ENCODE peak calls at places on chromosomes 5 and 9, in ten cellular contexts. X, L, G, M, S, H, W, E, C and P are unnamed samples.
A peak's percentile ranks its signal among the peaks of the same experiment; 100 is the strongest.

GRCh38 chr9:36815023-36815422 is 219.0 kb downstream of the PAX5 start:
- DNase-seq in X (no peak), L (no peak), G (no peak), M (no peak), S (no peak), H (no peak), W (no peak), E (no peak), C (no peak), P (no peak)

GRCh38 chr5:134082264-134082992 is 32.1 kb upstream of the TCF7 start:
- DNase-seq in X (no peak), L (no peak), G (no peak), M (no peak), S (no peak), H (no peak), W (no peak), E (no peak), C (no peak), P (no peak)

GRCh38 chr9:16158063-16158462 is 605.2 kb downstream of the CCDC171 start:
- DNase-seq in X (no peak), L (no peak), G (no peak), M (no peak), S (no peak), H (no peak), W (no peak), E (no peak), C (no peak), P (no peak)

GRCh38 chr5:167561796-167562195 is 729.6 kb upstream of the WWC1 start:
- DNase-seq in X (no peak), L (no peak), G (no peak), M (no peak), S (no peak), H (no peak), W (no peak), E (no peak), C (no peak), P (no peak)

GRCh38 chr9:137252555-137253506 is 1.7 kb downstream of the STPG3 start:
- DNase-seq in X (no peak), L (no peak), G (no peak), M (no peak), S (no peak), H (no peak), W (no peak), E (no peak), C (no peak), P (no peak)

GRCh38 chr5:84131372-84131771 is 253.3 kb downstream of the EDIL3 start:
- DNase-seq in X (no peak), L (no peak), G (peak; percentile 50), M (no peak), S (no peak), H (no peak), W (no peak), E (no peak), C (no peak), P (no peak)

GRCh38 chr9:36584626-36585460 is 12.1 kb downstream of the MELK start:
- DNase-seq in X (no peak), L (no peak), G (peak; percentile 56), M (no peak), S (no peak), H (no peak), W (peak; percentile 86), E (no peak), C (no peak), P (no peak)

GRCh38 chr5:139088024-139088423 is 110.1 kb downstream of the SIL1 start:
- DNase-seq in X (no peak), L (no peak), G (peak; percentile 49), M (no peak), S (no peak), H (no peak), W (peak; percentile 20), E (no peak), C (no peak), P (no peak)

GRCh38 chr9:3804148-3804547 is 278.3 kb upstream of the RFX3 start:
- DNase-seq in X (no peak), L (no peak), G (no peak), M (no peak), S (no peak), H (no peak), W (peak; percentile 51), E (no peak), C (no peak), P (no peak)

GRCh38 chr5:132422720-132423442 is 53.4 kb downstream of the SLC22A5 start:
- DNase-seq in X (no peak), L (peak; percentile 75), G (peak; percentile 45), M (peak; percentile 26), S (no peak), H (no peak), W (peak; percentile 56), E (peak; percentile 78), C (no peak), P (no peak)

GRCh38 chr9:97694768-97695167 is 2.4 kb downstream of the XPA start:
- DNase-seq in X (no peak), L (no peak), G (no peak), M (no peak), S (no peak), H (no peak), W (no peak), E (no peak), C (no peak), P (no peak)

GRCh38 chr5:181188700-181189362 is 16.2 kb downstream of the TRIM7 start:
- DNase-seq in X (no peak), L (peak; percentile 82), G (peak; percentile 93), M (peak; percentile 75), S (no peak), H (peak; percentile 85), W (peak; percentile 66), E (peak; percentile 81), C (peak; percentile 85), P (peak; percentile 68)

GRCh38 chr9:99607852-99608448 is 213.7 kb upstream of the NR4A3 start:
- DNase-seq in X (no peak), L (no peak), G (no peak), M (no peak), S (no peak), H (no peak), W (no peak), E (no peak), C (no peak), P (no peak)

GRCh38 chr5:72427488-72428437 is 79.4 kb downstream of the ZNF366 start:
- DNase-seq in X (no peak), L (no peak), G (no peak), M (no peak), S (no peak), H (no peak), W (peak; percentile 49), E (peak; percentile 57), C (no peak), P (no peak)

GRCh38 chr5:57503433-57503832 is 20.8 kb upstream of the ACTBL2 start:
- DNase-seq in X (no peak), L (no peak), G (no peak), M (no peak), S (no peak), H (no peak), W (no peak), E (no peak), C (no peak), P (no peak)

GRCh38 chr5:149979898-149980297 is 19.3 kb downstream of the SLC26A2 start:
- DNase-seq in X (no peak), L (no peak), G (no peak), M (no peak), S (no peak), H (no peak), W (no peak), E (no peak), C (no peak), P (no peak)

DNA sequence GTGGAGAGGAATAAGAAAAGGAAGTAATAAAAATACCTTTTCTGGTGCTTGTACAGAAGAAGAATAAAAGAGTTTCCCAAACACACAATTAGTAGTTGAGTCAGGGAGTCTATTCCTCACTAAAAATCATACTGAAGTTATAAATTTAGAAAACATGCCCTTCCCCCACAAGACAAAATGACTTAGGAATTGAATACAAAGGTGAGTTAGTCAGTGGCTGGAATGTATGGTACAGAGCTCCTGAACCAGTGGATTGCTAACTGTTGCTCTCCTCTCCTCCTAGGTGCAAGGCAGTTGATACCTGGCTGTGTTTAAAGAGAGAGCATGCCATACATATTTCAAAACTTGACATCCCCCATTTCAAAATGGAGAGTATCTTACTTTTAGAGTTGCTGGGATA is 1.9 kb downstream of the GDA start:
- DNase-seq in X (no peak), L (no peak), G (peak; percentile 53), M (no peak), S (no peak), H (no peak), W (no peak), E (no peak), C (no peak), P (no peak)
- H3K27ac ChIP-seq in X (no peak overlapping the region), L (no peak overlapping the region), G (peak overlapping the region; percentile 5), M (no peak overlapping the region), S (no peak overlapping the region), H (no peak overlapping the region), W (no peak overlapping the region), E (no peak overlapping the region), C (no peak overlapping the region), P (no peak overlapping the region)

DNA sequence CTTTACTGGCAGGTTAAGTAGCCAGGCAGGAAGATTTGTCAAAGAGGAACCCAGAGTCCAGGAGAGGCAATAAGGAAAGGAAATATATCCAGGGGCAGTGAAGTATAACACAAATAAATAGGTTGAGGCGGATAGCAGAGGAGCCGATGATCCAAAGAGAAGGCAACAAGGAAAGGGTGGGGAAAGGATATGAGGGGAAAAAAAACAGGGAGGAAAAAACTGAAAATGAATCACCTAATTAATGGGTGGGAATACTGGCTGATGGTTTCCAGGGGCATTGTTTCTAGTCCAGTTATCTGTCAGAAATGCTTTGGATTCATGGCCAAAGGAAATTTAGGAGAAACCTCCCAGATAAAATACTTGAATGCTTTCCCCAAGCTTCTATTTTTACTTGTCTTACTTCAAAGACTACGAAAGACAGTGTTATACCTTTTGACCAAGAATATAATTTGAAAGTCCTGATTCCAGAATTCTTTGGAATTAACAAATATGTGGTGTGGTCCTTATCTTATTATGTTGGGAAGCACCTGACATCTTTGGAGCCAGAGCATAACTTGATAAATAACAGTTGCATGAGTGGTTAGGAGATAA is 146.5 kb downstream of the AOPEP start:
- DNase-seq in X (no peak), L (no peak), G (no peak), M (no peak), S (no peak), H (no peak), W (no peak), E (no peak), C (no peak), P (no peak)
- H3K4me1 ChIP-seq in X (peaks cover 18% of the 10 kb centered on the region), L (peaks cover 23% of the 10 kb centered on the region), G (peaks cover 58% of the 10 kb centered on the region), M (peaks cover 26% of the 10 kb centered on the region), S (peaks cover 93% of the 10 kb centered on the region), H (no peaks in the 10 kb centered on the region), W (peaks cover 9% of the 10 kb centered on the region), E (peaks cover 62% of the 10 kb centered on the region), C (peaks cover 7% of the 10 kb centered on the region), P (peaks cover 16% of the 10 kb centered on the region)

DNA sequence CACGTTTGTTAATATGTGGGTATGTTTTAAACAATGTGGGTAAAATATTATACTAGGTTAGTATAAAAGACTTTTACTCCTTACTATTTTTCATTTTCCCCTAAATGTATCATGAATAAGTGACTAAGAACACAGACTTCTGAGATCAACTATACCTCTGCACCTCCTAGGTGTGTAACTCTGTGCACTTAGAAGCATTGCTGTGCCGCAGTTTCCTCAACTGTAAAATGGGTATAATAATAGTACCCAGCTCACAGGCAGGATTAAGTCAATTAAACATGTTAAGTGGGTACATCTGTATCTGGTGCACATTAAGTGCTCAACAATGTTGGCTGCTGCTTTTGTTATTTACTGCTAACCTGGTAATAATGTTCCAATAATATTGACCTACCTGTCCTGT is 21.6 kb upstream of the F2R start:
- DNase-seq in X (no peak), L (no peak), G (no peak), M (no peak), S (no peak), H (no peak), W (no peak), E (no peak), C (no peak), P (no peak)
- H3K36me3 ChIP-seq in X (peaks cover 6% of the 10 kb centered on the region), L (peaks cover 7% of the 10 kb centered on the region), G (no peaks in the 10 kb centered on the region), M (peaks cover 31% of the 10 kb centered on the region), S (no peaks in the 10 kb centered on the region), H (no peaks in the 10 kb centered on the region), W (no peaks in the 10 kb centered on the region), E (no peaks in the 10 kb centered on the region), C (no peaks in the 10 kb centered on the region), P (no peaks in the 10 kb centered on the region)

GRCh38 chr5:122163151-122164069 is 34.1 kb downstream of the ZNF474 start:
- DNase-seq in X (no peak), L (no peak), G (peak; percentile 71), M (no peak), S (peak; percentile 33), H (no peak), W (peak; percentile 95), E (no peak), C (no peak), P (no peak)
- H3K27ac ChIP-seq in X (peak overlapping the region; percentile 16), L (peak overlapping the region; percentile 4), G (peak overlapping the region; percentile 89), M (no peak overlapping the region), S (peak overlapping the region; percentile 40), H (peak overlapping the region; percentile 79), W (peak overlapping the region; percentile 84), E (no peak overlapping the region), C (no peak overlapping the region), P (peak overlapping the region; percentile 72)